ENCODE peak calls at places on chromosomes 2 and 18, in seven cellular contexts. One of them, this sample, is unnamed.

GRCh38 chr2:29614295-29614830 is 307.0 kb downstream of the ALK start:
- DNase-seq in GM12892: no peak
- DNase-seq in central memory CD8-positive, alpha-beta T cell: no peak
- DNase-seq in kidney epithelial cell: no peak
- DNase-seq in T follicular helper cell: no peak
- DNase-seq in GM12865: no peak
- DNase-seq in GM03348: no peak
- DNase-seq in this sample: no peak

GRCh38 chr18:79552140-79552631 is 127.4 kb upstream of the CTDP1 start:
- DNase-seq in kidney epithelial cell: no peak
- DNase-seq in GM03348: no peak
- DNase-seq in central memory CD8-positive, alpha-beta T cell: no peak
- DNase-seq in T follicular helper cell: no peak
- DNase-seq in GM12865: no peak
- DNase-seq in GM12892: no peak
- DNase-seq in this sample: no peak

GRCh38 chr2:8719528-8719927 is 37.7 kb downstream of the ID2 start:
- DNase-seq in GM12865: no peak
- DNase-seq in GM12892: no peak
- DNase-seq in T follicular helper cell: no peak
- DNase-seq in GM03348: peak; percentile 34
- DNase-seq in central memory CD8-positive, alpha-beta T cell: no peak
- DNase-seq in kidney epithelial cell: no peak
- DNase-seq in this sample: no peak

GRCh38 chr2:136505462-136505861 is 259.9 kb upstream of the THSD7B start:
- DNase-seq in kidney epithelial cell: no peak
- DNase-seq in T follicular helper cell: no peak
- DNase-seq in GM03348: no peak
- DNase-seq in central memory CD8-positive, alpha-beta T cell: no peak
- DNase-seq in GM12865: peak; percentile 5
- DNase-seq in GM12892: no peak
- DNase-seq in this sample: no peak

GRCh38 chr2:232551776-232552175 is 1.3 kb downstream of the EIF4E2 start:
- DNase-seq in kidney epithelial cell: no peak
- DNase-seq in GM12865: no peak
- DNase-seq in GM03348: no peak
- DNase-seq in central memory CD8-positive, alpha-beta T cell: no peak
- DNase-seq in GM12892: no peak
- DNase-seq in T follicular helper cell: no peak
- DNase-seq in this sample: no peak

GRCh38 chr18:6722680-6723079 is 6.8 kb upstream of the ARHGAP28 start:
- DNase-seq in GM12892: no peak
- DNase-seq in kidney epithelial cell: no peak
- DNase-seq in central memory CD8-positive, alpha-beta T cell: no peak
- DNase-seq in T follicular helper cell: no peak
- DNase-seq in GM12865: no peak
- DNase-seq in GM03348: no peak
- DNase-seq in this sample: no peak

GRCh38 chr18:44778788-44779187 is 98.1 kb downstream of the SETBP1 start:
- DNase-seq in T follicular helper cell: no peak
- DNase-seq in kidney epithelial cell: no peak
- DNase-seq in GM12865: no peak
- DNase-seq in GM03348: no peak
- DNase-seq in GM12892: no peak
- DNase-seq in central memory CD8-positive, alpha-beta T cell: no peak
- DNase-seq in this sample: no peak

GRCh38 chr2:85584857-85585780 is 888 bp downstream of the VAMP5 start:
- DNase-seq in GM12892: no peak
- DNase-seq in central memory CD8-positive, alpha-beta T cell: no peak
- DNase-seq in GM03348: peak; percentile 59
- DNase-seq in kidney epithelial cell: no peak
- DNase-seq in GM12865: peak; percentile 50
- DNase-seq in T follicular helper cell: no peak
- DNase-seq in this sample: peak; percentile 72

GRCh38 chr2:43424262-43425207 is 171.3 kb downstream of the THADA start:
- DNase-seq in GM12892: no peak
- DNase-seq in central memory CD8-positive, alpha-beta T cell: no peak
- DNase-seq in GM12865: peak; percentile 68
- DNase-seq in T follicular helper cell: no peak
- DNase-seq in kidney epithelial cell: no peak
- DNase-seq in GM03348: peak; percentile 48
- DNase-seq in this sample: no peak

GRCh38 chr18:2715990-2716389 is 60.5 kb downstream of the SMCHD1 start:
- DNase-seq in T follicular helper cell: no peak
- DNase-seq in GM12865: no peak
- DNase-seq in GM12892: no peak
- DNase-seq in central memory CD8-positive, alpha-beta T cell: no peak
- DNase-seq in GM03348: no peak
- DNase-seq in kidney epithelial cell: no peak
- DNase-seq in this sample: no peak

GRCh38 chr18:56021814-56022205 is 433.8 kb upstream of the TCF4 start:
- DNase-seq in GM12892: no peak
- DNase-seq in GM12865: no peak
- DNase-seq in kidney epithelial cell: no peak
- DNase-seq in GM03348: no peak
- DNase-seq in central memory CD8-positive, alpha-beta T cell: no peak
- DNase-seq in T follicular helper cell: no peak
- DNase-seq in this sample: no peak

GRCh38 chr18:59509477-59510173 is 150.6 kb upstream of the LMAN1 start:
- DNase-seq in GM12892: no peak
- DNase-seq in T follicular helper cell: no peak
- DNase-seq in GM03348: no peak
- DNase-seq in kidney epithelial cell: no peak
- DNase-seq in central memory CD8-positive, alpha-beta T cell: no peak
- DNase-seq in GM12865: no peak
- DNase-seq in this sample: no peak

GRCh38 chr18:76613721-76614120 is 118.7 kb upstream of the ZNF516 start:
- DNase-seq in T follicular helper cell: no peak
- DNase-seq in kidney epithelial cell: no peak
- DNase-seq in GM12892: no peak
- DNase-seq in GM12865: no peak
- DNase-seq in GM03348: no peak
- DNase-seq in central memory CD8-positive, alpha-beta T cell: no peak
- DNase-seq in this sample: no peak

GRCh38 chr2:74267068-74267467 is 68.7 kb downstream of the MTHFD2 start:
- DNase-seq in kidney epithelial cell: no peak
- DNase-seq in GM12892: no peak
- DNase-seq in central memory CD8-positive, alpha-beta T cell: no peak
- DNase-seq in GM03348: no peak
- DNase-seq in T follicular helper cell: peak; percentile 37
- DNase-seq in GM12865: peak; percentile 66
- DNase-seq in this sample: peak; percentile 56

GRCh38 chr2:28869494-28870145 is 489 bp downstream of the TRMT61B start:
- DNase-seq in T follicular helper cell: no peak
- DNase-seq in GM12892: peak; percentile 26
- DNase-seq in central memory CD8-positive, alpha-beta T cell: no peak
- DNase-seq in GM03348: peak; percentile 62
- DNase-seq in kidney epithelial cell: no peak
- DNase-seq in GM12865: peak; percentile 14
- DNase-seq in this sample: no peak

GRCh38 chr2:148926291-148926961 is 51.4 kb downstream of the KIF5C start:
- DNase-seq in central memory CD8-positive, alpha-beta T cell: peak; percentile 25
- DNase-seq in GM03348: peak; percentile 71
- DNase-seq in GM12865: peak; percentile 77
- DNase-seq in kidney epithelial cell: no peak
- DNase-seq in GM12892: peak; percentile 50
- DNase-seq in T follicular helper cell: peak; percentile 23
- DNase-seq in this sample: peak; percentile 9

GRCh38 chr2:75640621-75641121 is 5.9 kb upstream of the MRPL19 start:
- DNase-seq in GM12865: peak; percentile 55
- DNase-seq in kidney epithelial cell: no peak
- DNase-seq in T follicular helper cell: no peak
- DNase-seq in GM03348: peak; percentile 77
- DNase-seq in central memory CD8-positive, alpha-beta T cell: peak; percentile 24
- DNase-seq in GM12892: peak; percentile 20
- DNase-seq in this sample: peak; percentile 60

GRCh38 chr18:79515331-79515730 is 119.6 kb downstream of the NFATC1 start:
- DNase-seq in GM03348: no peak
- DNase-seq in T follicular helper cell: no peak
- DNase-seq in central memory CD8-positive, alpha-beta T cell: no peak
- DNase-seq in GM12892: no peak
- DNase-seq in kidney epithelial cell: no peak
- DNase-seq in GM12865: no peak
- DNase-seq in this sample: no peak

GRCh38 chr2:60097298-60097697 is 456.2 kb downstream of the BCL11A start:
- DNase-seq in kidney epithelial cell: no peak
- DNase-seq in T follicular helper cell: no peak
- DNase-seq in central memory CD8-positive, alpha-beta T cell: no peak
- DNase-seq in GM12865: no peak
- DNase-seq in GM12892: no peak
- DNase-seq in GM03348: no peak
- DNase-seq in this sample: no peak